ENCODE peak calls at places on chromosomes 5 and 9, in five cellular contexts. Z is H1; L is transverse colon; Y is CD4-positive, alpha-beta T cell; M is colonic mucosa. Q is an unnamed sample. For H3K27me3, the result is how much of the 10 kb centered on the place peaks cover.

GRCh38 chr9:103364753-103365152 is 369.6 kb downstream of the CYLC2 start:
- DNase-seq in Z (no peak), L (no peak), Y (no peak), M (no peak), Q (peak)

GRCh38 chr5:158711927-158712529 is 387.7 kb downstream of the EBF1 start:
- DNase-seq in Z (no peak), L (no peak), Y (no peak), M (no peak), Q (no peak)

GRCh38 chr9:116156621-116157314 is 3.2 kb downstream of the PAPPA start:
- DNase-seq in Z (peak), L (peak), Y (no peak), M (peak), Q (peak)

GRCh38 chr5:90645024-90645610 is 86.5 kb downstream of the ADGRV1 start:
- DNase-seq in Z (no peak), L (no peak), Y (no peak), M (no peak), Q (no peak)

GRCh38 chr5:140239939-140240700 is 62.8 kb downstream of the PFDN1 start:
- DNase-seq in Z (peak), L (peak), Y (peak), M (peak), Q (peak)

GRCh38 chr9:38057416-38058195 is 11.4 kb downstream of the SHB start:
- DNase-seq in Z (no peak), L (no peak), Y (no peak), M (no peak), Q (no peak)

GRCh38 chr5:128537999-128538248 is at the start of gene FBN2:
- DNase-seq in Z (no peak), L (no peak), Y (no peak), M (no peak), Q (no peak)

GRCh38 chr5:172583931-172584511 is 57.0 kb upstream of the NEURL1B start:
- DNase-seq in Z (no peak), L (no peak), Y (no peak), M (no peak), Q (peak)

GRCh38 chr5:159663986-159664385 is 252.3 kb upstream of the ADRA1B start:
- DNase-seq in Z (no peak), L (no peak), Y (no peak), M (no peak), Q (no peak)

GRCh38 chr9:27572566-27572917 is 739 bp downstream of the C9orf72 start:
- DNase-seq in Z (no peak), L (peak), Y (peak), M (no peak), Q (peak)

GRCh38 chr9:118961857-118962256 is 407.4 kb downstream of the BRINP1 start:
- DNase-seq in Z (no peak), L (no peak), Y (no peak), M (no peak), Q (no peak)

GRCh38 chr9:11335011-11335410 is 722.2 kb upstream of the PTPRD start:
- DNase-seq in Z (no peak), L (no peak), Y (no peak), M (no peak), Q (no peak)

GRCh38 chr9:99947395-99947794 is 40.9 kb downstream of the STX17 start:
- DNase-seq in Z (no peak), L (no peak), Y (no peak), M (no peak), Q (peak)

GRCh38 chr5:159581502-159582249 is 251.4 kb upstream of the IL12B start:
- DNase-seq in Z (no peak), L (no peak), Y (no peak), M (no peak), Q (peak)

GRCh38 chr9:89600831-89601230 is 4.0 kb upstream of the GADD45G start:
- DNase-seq in Z (peak), L (no peak), Y (no peak), M (no peak), Q (no peak)

GRCh38 chr5:113122053-113122452 is 145.5 kb downstream of the DCP2 start:
- DNase-seq in Z (no peak), L (no peak), Y (no peak), M (no peak), Q (no peak)

GRCh38 chr5:177209610-177210009 is 76.0 kb downstream of the NSD1 start:
- DNase-seq in Z (no peak), L (no peak), Y (no peak), M (no peak), Q (no peak)

GRCh38 chr9:79134654-79135053 is 437.1 kb upstream of the TLE4 start:
- DNase-seq in Z (peak), L (no peak), Y (no peak), M (no peak), Q (peak)

GRCh38 chr5:159231167-159231566 is 21.8 kb upstream of the RNF145 start:
- DNase-seq in Z (no peak), L (no peak), Y (no peak), M (no peak), Q (peak)

GRCh38 chr9:8809747-8810146 is 1010.2 kb upstream of the DMAC1 start:
- DNase-seq in Z (no peak), L (no peak), Y (no peak), M (no peak), Q (no peak)

GRCh38 chr9:119280740-119281485 is 88.3 kb downstream of the BRINP1 start:
- DNase-seq in Z (no peak), L (no peak), Y (no peak), M (no peak), Q (no peak)

GRCh38 chr9:129287595-129288305 is 109.7 kb upstream of the IER5L start:
- DNase-seq in Z (peak), L (no peak), Y (no peak), M (no peak), Q (no peak)

GRCh38 chr5:21094619-21095018 is 1106.6 kb upstream of the CDH18 start:
- DNase-seq in Z (no peak), L (no peak), Y (no peak), M (no peak), Q (no peak)

GRCh38 chr9:97930972-97931371 is 7.0 kb downstream of the HEMGN start:
- DNase-seq in Z (no peak), L (no peak), Y (no peak), M (no peak), Q (no peak)

GRCh38 chr9:114281421-114282103 is 41.3 kb upstream of the ORM1 start:
- DNase-seq in Z (peak), L (no peak), Y (no peak), M (no peak), Q (no peak)

GRCh38 chr5:133582971-133583370 is 29.4 kb downstream of the FSTL4 start:
- DNase-seq in Z (peak), L (no peak), Y (no peak), M (no peak), Q (no peak)

GRCh38 chr5:170632985-170633234 is 129.1 kb downstream of the KCNIP1 start:
- DNase-seq in Z (peak), L (peak), Y (peak), M (peak), Q (peak)

GRCh38 chr5:68898961-68899471 is 194.8 kb upstream of the SLC30A5 start:
- DNase-seq in Z (no peak), L (no peak), Y (no peak), M (no peak), Q (peak)

GRCh38 chr9:72858089-72858912 is 94.6 kb downstream of the ALDH1A1 start:
- DNase-seq in Z (no peak), L (peak), Y (no peak), M (no peak), Q (no peak)
- H3K27me3 ChIP-seq in Z (under half), L (under half), Y (under half), M (under half), Q (under half)

GRCh38 chr5:67887648-67888047 is 327.9 kb upstream of the PIK3R1 start:
- DNase-seq in Z (no peak), L (no peak), Y (no peak), M (no peak), Q (no peak)
- H3K27ac ChIP-seq in Z (no peak), L (no peak), Y (no peak), M (no peak), Q (no peak)

GRCh38 chr9:35814106-35814840 is 569 bp downstream of the HINT2 start:
- DNase-seq in Z (no peak), L (peak), Y (no peak), M (peak), Q (peak)
- TF ChIP-seq CTCF in Z (peak), L (peak), Y (no peak), M (no peak), Q (peak)

DNA sequence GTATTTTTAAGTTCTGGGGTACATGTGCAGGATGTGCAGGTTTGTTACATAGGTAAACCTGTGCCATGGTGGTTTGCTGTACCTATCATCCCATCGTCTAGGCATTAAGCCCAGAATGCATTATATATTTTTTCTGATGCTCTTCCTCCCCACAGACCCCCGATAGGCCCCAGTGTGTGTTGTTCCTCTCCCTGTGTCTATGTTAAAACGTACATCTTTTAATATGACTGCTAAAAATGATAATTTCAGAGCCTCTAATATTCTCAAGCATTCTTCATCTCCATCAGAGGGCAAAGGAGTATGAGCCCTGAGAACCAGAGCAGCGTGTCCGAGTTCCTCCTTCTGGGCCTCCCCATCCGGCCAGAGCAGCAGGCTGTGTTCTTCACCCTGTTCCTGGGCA is at the start of gene OR1J2:
- DNase-seq in Z (no peak), L (no peak), Y (no peak), M (no peak), Q (no peak)
- H3K27me3 ChIP-seq in Z (under half), L (under half), Y (under half), M (under half), Q (under half)

DNA sequence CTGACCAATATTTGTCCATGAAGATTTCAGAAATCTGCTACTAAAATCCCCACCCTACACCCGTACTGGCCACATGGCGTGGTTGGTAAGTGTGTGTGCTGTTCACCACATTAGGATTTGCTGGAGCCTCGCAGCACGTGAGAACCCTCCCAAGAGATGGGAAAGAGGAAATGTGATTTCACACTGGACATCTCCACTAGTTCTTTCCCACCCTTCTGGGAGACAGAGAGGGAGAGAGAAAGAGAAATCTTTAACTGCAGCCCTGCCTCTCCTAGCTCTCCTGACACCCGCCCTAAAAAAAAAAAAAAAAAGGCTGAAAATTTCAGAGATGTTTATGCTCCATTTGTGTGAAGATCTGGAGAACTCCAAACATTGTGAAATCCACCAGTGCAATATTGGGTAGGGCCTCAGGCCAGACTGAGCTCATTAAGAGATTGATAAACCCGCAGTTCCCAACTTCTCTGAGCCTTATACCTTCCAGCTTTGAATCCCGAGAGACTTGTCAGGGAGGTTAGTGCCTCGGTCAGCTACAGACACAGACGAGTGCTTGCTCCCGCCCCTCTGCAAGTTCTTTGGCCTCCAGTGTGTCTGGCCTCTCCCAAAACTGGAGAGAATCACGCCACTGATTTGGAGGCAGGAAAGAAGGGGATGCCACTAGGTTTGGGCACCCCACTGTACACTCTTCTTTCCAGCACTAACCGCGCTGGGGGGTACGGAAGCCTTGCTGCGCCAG is 1.9 kb downstream of the SPRY4 start:
- DNase-seq in Z (no peak), L (no peak), Y (no peak), M (no peak), Q (no peak)
- H3K27ac ChIP-seq in Z (no peak), L (peak), Y (no peak), M (peak), Q (no peak)